ENCODE peak calls at places on chromosomes 2 and 18, in seven cellular contexts. J, E, X, Y, U, N and K are unnamed samples.

GRCh38 chr2:68225119-68225632 is 27.2 kb downstream of the PPP3R1 start:
- DNase-seq in J (peak; percentile 19), E (no peak), X (peak; percentile 7), Y (peak; percentile 26), U (peak; percentile 68), N (peak; percentile 34), K (peak; percentile 13)

GRCh38 chr2:219689676-219690628 is 62.5 kb downstream of the SLC4A3 start:
- DNase-seq in J (no peak), E (peak; percentile 58), X (no peak), Y (peak; percentile 23), U (peak; percentile 51), N (peak; percentile 62), K (peak; percentile 74)

GRCh38 chr2:226355600-226355999 is 444.0 kb downstream of the IRS1 start:
- DNase-seq in J (no peak), E (no peak), X (no peak), Y (no peak), U (no peak), N (no peak), K (no peak)

GRCh38 chr2:3466966-3467365 is 52.4 kb downstream of the ADI1 start:
- DNase-seq in J (no peak), E (no peak), X (no peak), Y (no peak), U (no peak), N (no peak), K (no peak)

GRCh38 chr2:10497797-10498251 is 49.7 kb upstream of the ODC1 start:
- DNase-seq in J (peak; percentile 49), E (peak; percentile 88), X (no peak), Y (no peak), U (peak; percentile 52), N (peak; percentile 4), K (peak; percentile 83)

GRCh38 chr18:45517181-45517741 is 98.0 kb upstream of the SLC14A2 start:
- DNase-seq in J (no peak), E (no peak), X (no peak), Y (no peak), U (no peak), N (no peak), K (no peak)

GRCh38 chr2:1990724-1991123 is 246.4 kb upstream of the PXDN start:
- DNase-seq in J (no peak), E (no peak), X (no peak), Y (no peak), U (no peak), N (no peak), K (no peak)

GRCh38 chr2:201070966-201071304 is 536 bp downstream of the HYCC2 start:
- DNase-seq in J (no peak), E (no peak), X (no peak), Y (no peak), U (peak; percentile 35), N (no peak), K (no peak)

GRCh38 chr18:41936471-41937134 is 18.4 kb upstream of the PIK3C3 start:
- DNase-seq in J (no peak), E (no peak), X (no peak), Y (no peak), U (no peak), N (no peak), K (no peak)

GRCh38 chr2:100140582-100140981 is 1.8 kb downstream of the AFF3 start:
- DNase-seq in J (no peak), E (no peak), X (no peak), Y (no peak), U (no peak), N (no peak), K (no peak)

GRCh38 chr2:200259577-200259957 is 46.9 kb upstream of the SPATS2L start:
- DNase-seq in J (no peak), E (no peak), X (no peak), Y (no peak), U (no peak), N (no peak), K (no peak)

GRCh38 chr18:46721331-46721730 is 35.5 kb downstream of the ST8SIA5 start:
- DNase-seq in J (no peak), E (no peak), X (no peak), Y (no peak), U (no peak), N (no peak), K (no peak)

GRCh38 chr2:238881353-238882082 is 33.6 kb downstream of the TWIST2 start:
- DNase-seq in J (no peak), E (no peak), X (no peak), Y (no peak), U (no peak), N (no peak), K (no peak)

GRCh38 chr2:60659026-60659425 is 97.0 kb upstream of the PAPOLG start:
- DNase-seq in J (no peak), E (no peak), X (no peak), Y (no peak), U (no peak), N (no peak), K (no peak)

GRCh38 chr2:71550801-71551630 is 97.7 kb downstream of the DYSF start:
- DNase-seq in J (no peak), E (no peak), X (no peak), Y (no peak), U (no peak), N (no peak), K (no peak)

GRCh38 chr2:189233527-189233926 is 54.0 kb upstream of the COL5A2 start:
- DNase-seq in J (no peak), E (no peak), X (no peak), Y (no peak), U (no peak), N (no peak), K (peak; percentile 58)

GRCh38 chr18:53534695-53535094 is 689.8 kb downstream of the MBD2 start:
- DNase-seq in J (no peak), E (no peak), X (no peak), Y (no peak), U (no peak), N (no peak), K (no peak)

GRCh38 chr18:31513189-31513907 is 15.4 kb downstream of the DSG2 start:
- DNase-seq in J (no peak), E (no peak), X (no peak), Y (no peak), U (peak; percentile 41), N (no peak), K (peak; percentile 48)

GRCh38 chr2:131092409-131093065 is 723 bp downstream of the FAM168B start:
- DNase-seq in J (no peak), E (no peak), X (no peak), Y (no peak), U (no peak), N (peak; percentile 36), K (no peak)

GRCh38 chr2:146143971-146144370 is 1624.1 kb upstream of the ZEB2 start:
- DNase-seq in J (no peak), E (no peak), X (no peak), Y (no peak), U (no peak), N (no peak), K (peak; percentile 33)

GRCh38 chr2:96815326-96816126 is 542 bp upstream of the CNNM3 start:
- DNase-seq in J (no peak), E (no peak), X (no peak), Y (no peak), U (peak; percentile 39), N (no peak), K (peak; percentile 63)

GRCh38 chr2:96816127-96816835 is at the start of gene CNNM3:
- DNase-seq in J (peak; percentile 71), E (peak; percentile 98), X (peak; percentile 64), Y (no peak), U (peak; percentile 91), N (peak; percentile 95), K (peak; percentile 88)

GRCh38 chr2:96819101-96819875 is 3.2 kb downstream of the CNNM3 start:
- DNase-seq in J (no peak), E (peak; percentile 54), X (no peak), Y (no peak), U (peak; percentile 98), N (no peak), K (no peak)

GRCh38 chr2:96817882-96818281 is 1.8 kb downstream of the CNNM3 start:
- DNase-seq in J (no peak), E (no peak), X (no peak), Y (no peak), U (no peak), N (no peak), K (no peak)

DNA sequence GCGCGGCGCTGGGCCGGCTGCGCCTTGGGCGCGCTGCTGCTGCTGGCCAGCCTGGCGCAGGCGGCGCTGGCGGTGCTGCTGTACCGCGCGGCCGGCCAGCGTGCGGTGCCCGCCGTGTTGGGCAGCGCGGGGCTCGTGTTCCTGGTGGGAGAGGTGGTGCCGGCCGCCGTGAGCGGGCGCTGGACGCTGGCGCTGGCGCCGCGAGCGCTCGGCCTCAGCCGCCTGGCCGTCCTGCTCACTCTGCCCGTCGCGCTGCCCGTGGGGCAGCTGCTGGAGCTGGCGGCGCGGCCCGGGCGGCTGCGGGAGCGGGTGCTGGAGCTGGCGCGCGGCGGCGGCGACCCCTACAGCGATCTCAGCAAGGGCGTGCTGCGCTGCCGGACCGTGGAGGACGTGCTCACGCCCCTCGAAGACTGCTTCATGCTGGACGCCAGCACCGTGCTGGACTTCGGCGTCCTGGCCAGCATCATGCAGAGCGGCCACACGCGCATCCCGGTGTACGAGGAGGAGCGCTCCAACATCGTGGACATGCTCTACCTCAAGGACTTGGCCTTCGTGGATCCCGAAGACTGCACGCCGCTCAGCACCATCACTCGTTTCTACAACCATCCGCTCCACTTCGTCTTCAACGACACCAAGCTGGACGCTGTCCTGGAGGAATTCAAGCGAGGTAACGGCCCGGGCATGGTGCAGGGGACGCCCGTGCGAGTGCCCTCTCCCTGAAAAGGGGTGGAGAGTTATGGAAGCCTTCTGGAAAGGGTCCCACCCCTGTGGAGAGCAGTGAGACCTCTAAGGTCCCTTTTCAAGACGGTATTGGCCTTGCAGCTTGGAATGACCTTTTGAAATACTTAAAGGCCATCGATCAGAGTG is 1.0 kb downstream of the CNNM3 start:
- DNase-seq in J (no peak), E (no peak), X (no peak), Y (no peak), U (peak; percentile 16), N (peak; percentile 41), K (peak; percentile 27)
- H4K20me1 ChIP-seq in J (no peaks in the 10 kb centered on the region), E (peaks cover 40% of the 10 kb centered on the region), X (peaks cover 18% of the 10 kb centered on the region), Y (peaks cover 5% of the 10 kb centered on the region), U (peaks cover 43% of the 10 kb centered on the region), N (no peaks in the 10 kb centered on the region), K (peaks cover 40% of the 10 kb centered on the region)

GRCh38 chr2:142868281-142868762 is 9.1 kb upstream of the KYNU start:
- DNase-seq in J (no peak), E (no peak), X (no peak), Y (no peak), U (no peak), N (peak; percentile 74), K (no peak)
- TF ChIP-seq POLR2A in J (no peak), E (no peak), X (no peak), Y (no peak), U (no peak), N (no peak), K (no peak)

GRCh38 chr18:48948112-48949050 is 2.4 kb downstream of the SMAD7 start:
- DNase-seq in J (no peak), E (peak; percentile 25), X (no peak), Y (no peak), U (peak; percentile 94), N (peak; percentile 67), K (peak; percentile 86)
- H4K20me1 ChIP-seq in J (no peaks in the 10 kb centered on the region), E (peaks cover 5% of the 10 kb centered on the region), X (peaks cover 19% of the 10 kb centered on the region), Y (peaks cover 2% of the 10 kb centered on the region), U (peaks cover 32% of the 10 kb centered on the region), N (peaks cover 4% of the 10 kb centered on the region), K (peaks cover 72% of the 10 kb centered on the region)

DNA sequence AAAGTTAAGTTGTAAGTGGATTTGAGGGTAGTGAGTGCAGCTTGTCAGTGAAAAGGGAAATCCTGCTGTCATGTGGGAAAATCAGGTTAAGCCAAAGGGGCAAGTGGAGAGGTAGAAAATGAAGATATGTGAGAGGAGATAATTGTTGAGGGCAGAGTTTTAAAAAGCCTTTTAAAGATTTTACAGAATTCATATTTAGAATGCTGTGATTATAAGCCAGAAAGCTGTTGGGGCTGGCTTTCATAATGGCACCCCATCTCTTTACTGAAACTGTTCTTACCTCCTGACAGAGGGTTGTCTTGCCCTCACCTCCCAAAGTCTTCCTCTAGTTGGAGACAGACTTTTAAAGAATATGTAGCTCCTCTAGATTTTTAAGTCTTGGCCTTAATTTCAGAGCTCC is 86.9 kb downstream of the MYO3B start:
- DNase-seq in J (no peak), E (no peak), X (no peak), Y (no peak), U (no peak), N (no peak), K (no peak)
- TF ChIP-seq POLR2A in J (no peak), E (no peak), X (no peak), Y (no peak), U (no peak), N (no peak), K (no peak)